ENCODE peak calls at places on chromosomes 7 and 10, in eight cellular contexts. Z, J, L, F, X, N, B and S are unnamed samples.

GRCh38 chr7:79352323-79352722 is 101.1 kb downstream of the MAGI2 start:
- DNase-seq in Z (no peak), J (no peak), L (no peak), F (no peak), X (no peak), N (no peak), B (no peak), S (no peak)

GRCh38 chr10:31353574-31353973 is 34.6 kb downstream of the ZEB1 start:
- DNase-seq in Z (no peak), J (peak; percentile 22), L (peak; percentile 2), F (peak; percentile 28), X (no peak), N (no peak), B (peak; percentile 9), S (peak; percentile 9)

GRCh38 chr7:44071726-44072363 is 6.5 kb upstream of the PGAM2 start:
- DNase-seq in Z (no peak), J (peak; percentile 55), L (no peak), F (no peak), X (no peak), N (no peak), B (no peak), S (peak; percentile 66)

GRCh38 chr10:103690281-103690680 is 165.1 kb downstream of the SH3PXD2A start:
- DNase-seq in Z (no peak), J (no peak), L (no peak), F (no peak), X (no peak), N (no peak), B (no peak), S (no peak)

GRCh38 chr10:96960872-96961271 is 128.8 kb downstream of the LCOR start:
- DNase-seq in Z (no peak), J (no peak), L (no peak), F (no peak), X (no peak), N (no peak), B (no peak), S (no peak)

GRCh38 chr10:117782276-117782675 is 239.7 kb downstream of the EMX2 start:
- DNase-seq in Z (no peak), J (no peak), L (no peak), F (no peak), X (no peak), N (no peak), B (no peak), S (no peak)

GRCh38 chr7:55538538-55538937 is 33.8 kb downstream of the VOPP1 start:
- DNase-seq in Z (no peak), J (peak; percentile 35), L (no peak), F (peak; percentile 91), X (no peak), N (no peak), B (peak; percentile 72), S (no peak)

GRCh38 chr7:99497771-99498545 is 2.1 kb downstream of the ZNF394 start:
- DNase-seq in Z (no peak), J (no peak), L (no peak), F (no peak), X (no peak), N (no peak), B (no peak), S (no peak)

GRCh38 chr10:102117391-102118159 is 2.6 kb downstream of the LDB1 start:
- DNase-seq in Z (peak; percentile 91), J (peak; percentile 93), L (peak; percentile 57), F (peak; percentile 89), X (peak; percentile 90), N (peak; percentile 75), B (peak; percentile 80), S (no peak)

GRCh38 chr10:112613620-112614019 is 166.6 kb downstream of the VTI1A start:
- DNase-seq in Z (no peak), J (no peak), L (no peak), F (no peak), X (no peak), N (no peak), B (no peak), S (no peak)

GRCh38 chr7:81162234-81162633 is 243.4 kb upstream of the SEMA3C start:
- DNase-seq in Z (no peak), J (no peak), L (no peak), F (no peak), X (no peak), N (no peak), B (no peak), S (no peak)

GRCh38 chr10:66294538-66294937 is 631.3 kb upstream of the LRRTM3 start:
- DNase-seq in Z (no peak), J (no peak), L (no peak), F (no peak), X (no peak), N (no peak), B (no peak), S (no peak)

GRCh38 chr7:38660427-38661099 is 29.4 kb upstream of the AMPH start:
- DNase-seq in Z (no peak), J (peak; percentile 37), L (peak; percentile 18), F (peak; percentile 74), X (no peak), N (no peak), B (peak; percentile 73), S (peak; percentile 5)

GRCh38 chr10:123991622-123992570 is 100.3 kb upstream of the CPXM2 start:
- DNase-seq in Z (no peak), J (no peak), L (no peak), F (peak; percentile 19), X (no peak), N (no peak), B (no peak), S (no peak)

GRCh38 chr10:31359979-31360378 is 41.0 kb downstream of the ZEB1 start:
- DNase-seq in Z (no peak), J (peak; percentile 13), L (no peak), F (no peak), X (no peak), N (no peak), B (peak; percentile 2), S (no peak)

GRCh38 chr10:125123363-125124113 is 36.8 kb downstream of the CTBP2 start:
- DNase-seq in Z (peak; percentile 87), J (no peak), L (no peak), F (peak; percentile 83), X (peak; percentile 97), N (no peak), B (peak; percentile 27), S (peak; percentile 99)

GRCh38 chr10:86366033-86366901 is at the start of gene GRID1:
- DNase-seq in Z (peak; percentile 80), J (peak; percentile 62), L (no peak), F (peak; percentile 15), X (peak; percentile 41), N (peak; percentile 56), B (peak; percentile 37), S (no peak)

GRCh38 chr7:127413326-127413725 is 20.8 kb upstream of the ZNF800 start:
- DNase-seq in Z (no peak), J (no peak), L (no peak), F (no peak), X (no peak), N (no peak), B (no peak), S (no peak)

DNA sequence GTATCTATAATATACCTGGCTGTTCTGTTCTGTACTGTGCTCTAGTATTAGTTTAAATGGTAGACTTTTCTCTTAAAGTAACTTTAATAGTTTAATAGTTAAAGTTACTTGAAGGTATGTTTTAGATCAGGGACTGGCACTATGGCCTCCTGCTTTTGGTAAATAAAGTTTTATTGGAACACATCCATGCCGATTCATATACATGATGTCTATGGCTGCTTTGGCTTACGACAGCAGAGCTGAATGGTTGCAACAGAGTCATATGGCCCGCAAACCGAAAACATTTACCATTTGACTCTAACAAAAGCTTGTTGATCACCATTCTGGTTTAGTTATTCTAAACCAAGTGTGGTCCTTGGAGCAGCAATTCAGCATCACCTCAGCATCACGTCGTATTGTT is 6.7 kb downstream of the LUC7L2 start:
- DNase-seq in Z (no peak), J (no peak), L (no peak), F (no peak), X (no peak), N (no peak), B (no peak), S (no peak)
- H3K27ac ChIP-seq in Z (no peak overlapping the region), J (no peak overlapping the region), L (no peak overlapping the region), F (no peak overlapping the region), X (no peak overlapping the region), N (no peak overlapping the region), B (no peak overlapping the region), S (no peak overlapping the region)

GRCh38 chr10:71598673-71599072 is 120.9 kb downstream of the C10orf105 start:
- DNase-seq in Z (no peak), J (peak; percentile 57), L (no peak), F (peak; percentile 87), X (peak; percentile 60), N (peak; percentile 64), B (peak; percentile 36), S (no peak)
- H3K27ac ChIP-seq in Z (no peak overlapping the region), J (peak overlapping the region; percentile 75), L (no peak overlapping the region), F (no peak overlapping the region), X (peak overlapping the region; percentile 54), N (peak overlapping the region; percentile 77), B (peak overlapping the region; percentile 16), S (peak overlapping the region; percentile 83)

DNA sequence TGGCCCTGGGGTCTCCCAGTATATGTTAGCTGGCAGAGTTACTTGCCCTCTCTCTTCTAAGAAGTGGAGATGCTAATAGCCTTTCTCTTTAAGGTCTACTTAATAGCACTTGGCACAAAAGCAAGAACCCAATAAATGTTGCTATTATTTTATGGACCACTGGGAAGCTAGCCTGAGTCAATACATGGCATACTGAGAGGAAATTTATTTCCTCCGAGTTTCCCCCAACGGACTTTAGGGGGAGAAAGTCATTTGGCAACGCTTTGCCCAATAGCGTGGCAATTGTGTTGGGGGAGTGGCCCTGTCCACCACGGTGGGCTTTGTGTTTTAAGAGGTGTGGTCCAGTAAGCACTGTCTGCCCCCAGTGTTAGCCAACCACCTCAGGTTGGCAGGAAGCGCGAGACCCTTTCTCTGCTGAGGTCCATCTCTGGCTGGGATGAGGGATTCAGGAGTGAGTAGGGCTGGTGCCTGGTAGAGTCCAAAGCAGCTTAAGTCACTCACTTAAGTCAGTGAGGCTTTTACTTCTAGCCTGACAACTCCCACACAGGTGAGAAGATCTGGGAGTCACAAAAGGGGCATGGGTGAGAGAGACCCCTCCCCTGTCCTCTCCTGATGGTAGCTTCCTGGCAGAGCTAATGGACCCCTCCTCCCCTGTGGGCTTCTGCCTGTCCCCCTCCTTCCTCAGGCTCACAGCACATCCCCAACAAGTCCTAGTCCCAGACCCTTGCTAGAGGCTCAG is 87.6 kb upstream of the SMNDC1 start:
- DNase-seq in Z (no peak), J (no peak), L (no peak), F (no peak), X (no peak), N (no peak), B (no peak), S (no peak)
- H3K27ac ChIP-seq in Z (no peak overlapping the region), J (no peak overlapping the region), L (no peak overlapping the region), F (no peak overlapping the region), X (no peak overlapping the region), N (no peak overlapping the region), B (no peak overlapping the region), S (no peak overlapping the region)

GRCh38 chr7:47758546-47758945 is 176.6 kb upstream of the TNS3 start:
- DNase-seq in Z (no peak), J (no peak), L (no peak), F (no peak), X (no peak), N (no peak), B (no peak), S (no peak)

GRCh38 chr7:47759056-47759706 is 177.3 kb upstream of the TNS3 start:
- DNase-seq in Z (no peak), J (no peak), L (no peak), F (peak; percentile 38), X (no peak), N (no peak), B (no peak), S (no peak)

GRCh38 chr7:47755248-47755647 is 173.3 kb upstream of the TNS3 start:
- DNase-seq in Z (no peak), J (no peak), L (no peak), F (no peak), X (no peak), N (no peak), B (no peak), S (no peak)

GRCh38 chr7:47762207-47762606 is 180.3 kb upstream of the TNS3 start:
- DNase-seq in Z (no peak), J (no peak), L (no peak), F (no peak), X (no peak), N (no peak), B (no peak), S (no peak)

GRCh38 chr7:47757946-47758371 is 176.0 kb upstream of the TNS3 start:
- DNase-seq in Z (no peak), J (peak; percentile 70), L (no peak), F (peak; percentile 93), X (peak; percentile 42), N (no peak), B (no peak), S (peak; percentile 8)
- H3K27ac ChIP-seq in Z (no peak overlapping the region), J (peak overlapping the region; percentile 93), L (no peak overlapping the region), F (no peak overlapping the region), X (no peak overlapping the region), N (no peak overlapping the region), B (no peak overlapping the region), S (peak overlapping the region; percentile 46)